ENCODE peak calls at places on chromosomes 1 and 21, in ten cellular contexts. O is BJ; X is HTR-8/SVneo; T is stimulated activated CD4-positive, alpha-beta T cell treated with anti-CD3 and anti-CD28 coated beads, Interleukin-4, amount 100 ng/mL, for 48 hours; P is activated naive CD4-positive, alpha-beta T cell treated with Interleukin-2 at 50 U/mL for 16 hours; F is astrocyte of the cerebellum; K is GM12892; D is EL; U is HT-29; Q is HS-27A. G is an unnamed sample.

GRCh38 chr21:41562101-41563000 is 54.4 kb upstream of the TMPRSS2 start:
- DNase-seq in O (no peak), X (no peak), T (no peak), P (no peak), F (no peak), K (no peak), D (peak), U (peak), Q (no peak), G (no peak)

GRCh38 chr1:42340093-42340492 is 5.1 kb upstream of the FOXJ3 start:
- DNase-seq in O (no peak), X (no peak), T (no peak), P (no peak), F (no peak), K (no peak), D (no peak), U (peak), Q (no peak), G (no peak)

GRCh38 chr1:206117151-206117948 is at the start of gene AVPR1B:
- DNase-seq in O (no peak), X (peak), T (peak), P (peak), F (no peak), K (peak), D (peak), U (peak), Q (no peak), G (no peak)

GRCh38 chr1:218374401-218374848 is 29.3 kb downstream of the TGFB2 start:
- DNase-seq in O (no peak), X (no peak), T (no peak), P (no peak), F (no peak), K (no peak), D (peak), U (no peak), Q (no peak), G (no peak)

GRCh38 chr1:185440877-185441276 is 123.8 kb upstream of the IVNS1ABP start:
- DNase-seq in O (peak), X (peak), T (no peak), P (no peak), F (no peak), K (no peak), D (peak), U (no peak), Q (no peak), G (no peak)

GRCh38 chr1:191608367-191608766 is 549.9 kb upstream of the RGS18 start:
- DNase-seq in O (no peak), X (no peak), T (no peak), P (no peak), F (no peak), K (no peak), D (no peak), U (no peak), Q (no peak), G (no peak)

GRCh38 chr1:205226868-205227583 is 720 bp upstream of the TMCC2 start:
- DNase-seq in O (no peak), X (peak), T (no peak), P (no peak), F (no peak), K (no peak), D (peak), U (peak), Q (no peak), G (no peak)

GRCh38 chr1:109762821-109763645 is 690 bp downstream of the EPS8L3 start:
- DNase-seq in O (no peak), X (peak), T (no peak), P (peak), F (no peak), K (no peak), D (peak), U (peak), Q (no peak), G (no peak)